ENCODE peak calls at places on chromosomes 13 and 19, in eight cellular contexts. K is SK-N-SH, Y is PC-3, Q is GM23248, N is HCT116, B is hepatocyte, D is MM.1S, Z is GM23338. A is an unnamed sample. For H3K4me1, the result is how much of the 10 kb centered on the place peaks cover.

GRCh38 chr19:45770192-45771101 is 1.4 kb upstream of the SIX5 start:
- DNase-seq in Q (peak), B (peak), N (peak), Z (peak), D (peak), K (peak), Y (peak), A (peak)

GRCh38 chr19:38392707-38393308 is 4.3 kb downstream of the SPRED3 start:
- DNase-seq in D (no peak), B (peak), Q (peak), Z (no peak), K (no peak), Y (peak), N (no peak), A (no peak)

GRCh38 chr19:13262450-13262849 is 112.2 kb downstream of the IER2 start:
- DNase-seq in D (peak), B (peak), Y (peak), Z (peak), N (no peak), Q (peak), K (peak), A (peak)

GRCh38 chr19:36140289-36141038 is 598 bp downstream of the CAPNS1 start:
- DNase-seq in Z (peak), K (peak), D (peak), N (no peak), Q (peak), Y (peak), B (peak), A (peak)

GRCh38 chr19:784541-784940 is 12.7 kb upstream of the PTBP1 start:
- DNase-seq in B (peak), Q (no peak), D (no peak), Y (no peak), N (no peak), Z (peak), K (no peak), A (no peak)

GRCh38 chr19:55552620-55553019 is 7.3 kb upstream of the SBK3 start:
- DNase-seq in B (peak), D (peak), K (no peak), Y (no peak), Z (no peak), N (no peak), Q (peak), A (no peak)

GRCh38 chr13:113759525-113760137 is 605 bp downstream of the TMEM255B start:
- DNase-seq in Z (peak), Q (peak), B (no peak), D (no peak), K (peak), Y (peak), N (no peak), A (peak)

GRCh38 chr19:2087621-2088100 is 8.5 kb downstream of the MOB3A start:
- DNase-seq in D (peak), Y (no peak), K (peak), Q (no peak), B (no peak), N (no peak), Z (no peak), A (no peak)

GRCh38 chr19:49261602-49262001 is 63.4 kb downstream of the SLC6A16 start:
- DNase-seq in N (no peak), K (no peak), Y (no peak), Q (no peak), B (no peak), D (no peak), Z (no peak), A (no peak)

GRCh38 chr13:32228330-32229041 is 86.7 kb downstream of the ZAR1L start:
- DNase-seq in K (no peak), Z (peak), B (no peak), Y (peak), D (no peak), Q (peak), N (peak), A (no peak)

GRCh38 chr13:75739244-75739868 is 103.2 kb downstream of the LMO7 start:
- DNase-seq in Y (no peak), B (no peak), K (no peak), Z (no peak), Q (peak), D (no peak), N (no peak), A (no peak)

GRCh38 chr19:19630062-19630414 is 2.0 kb upstream of the LPAR2 start:
- DNase-seq in Q (no peak), Y (no peak), K (no peak), Z (no peak), B (no peak), N (no peak), D (no peak), A (no peak)

GRCh38 chr13:59038824-59039223 is 1124.9 kb downstream of the DIAPH3 start:
- DNase-seq in D (no peak), N (no peak), Y (peak), B (peak), Z (no peak), Q (no peak), K (no peak), A (no peak)

GRCh38 chr19:8681345-8682021 is 17.1 kb downstream of the ACTL9 start:
- DNase-seq in K (no peak), Y (peak), D (no peak), Q (peak), N (no peak), B (no peak), Z (no peak), A (no peak)

GRCh38 chr19:15466851-15467733 is 2.7 kb upstream of the RASAL3 start:
- DNase-seq in Z (no peak), Y (peak), K (no peak), N (no peak), B (no peak), D (peak), Q (peak), A (no peak)

GRCh38 chr19:46761418-46761831 is 15.2 kb upstream of the STRN4 start:
- DNase-seq in B (no peak), D (no peak), Y (no peak), N (no peak), K (no peak), Z (no peak), Q (peak), A (no peak)

GRCh38 chr19:42255766-42256750 is 1.1 kb upstream of the ERF start:
- DNase-seq in N (no peak), Z (peak), B (peak), D (peak), Q (peak), K (peak), Y (peak), A (peak)

GRCh38 chr19:46481187-46481586 is 9.8 kb upstream of the PNMA8A start:
- DNase-seq in Q (peak), Y (no peak), K (no peak), B (no peak), Z (no peak), D (no peak), N (no peak), A (no peak)

GRCh38 chr13:39600766-39601165 is 2.2 kb downstream of the LHFPL6 start:
- DNase-seq in K (no peak), N (no peak), Q (peak), Z (peak), D (no peak), B (no peak), Y (no peak), A (peak)

GRCh38 chr13:52879950-52880650 is 31.7 kb upstream of the PCDH8 start:
- DNase-seq in Y (no peak), K (no peak), Z (peak), D (no peak), Q (no peak), B (peak), N (no peak), A (peak)

GRCh38 chr19:3623716-3624115 is 2.9 kb downstream of the CACTIN start:
- DNase-seq in D (no peak), Y (no peak), K (no peak), Q (no peak), N (no peak), Z (no peak), B (no peak), A (no peak)

GRCh38 chr13:34555988-34556387 is 386.1 kb upstream of the NBEA start:
- DNase-seq in K (no peak), D (no peak), B (peak), Z (no peak), Q (no peak), N (no peak), Y (no peak), A (peak)
- H3K4me1 ChIP-seq in K (under half), D (under half), B (under half), Z (under half), Q (under half), N (under half), Y (under half), A (under half)

GRCh38 chr13:86397640-86398039 is 598.4 kb upstream of the SLITRK6 start:
- DNase-seq in B (no peak), Q (no peak), Y (no peak), Z (no peak), K (no peak), D (no peak), N (no peak), A (no peak)

GRCh38 chr13:86399572-86399971 is 600.4 kb upstream of the SLITRK6 start:
- DNase-seq in K (no peak), N (no peak), Y (no peak), D (no peak), Z (no peak), Q (no peak), B (no peak), A (no peak)

GRCh38 chr13:86403213-86403612 is 604.0 kb upstream of the SLITRK6 start:
- DNase-seq in B (no peak), Y (no peak), K (no peak), D (no peak), N (no peak), Z (no peak), Q (no peak), A (no peak)

GRCh38 chr13:86402500-86402899 is 603.3 kb upstream of the SLITRK6 start:
- DNase-seq in B (no peak), Q (no peak), Z (no peak), K (no peak), D (peak), N (no peak), Y (no peak), A (no peak)
- H3K4me2 ChIP-seq in B (no peak), Q (no peak), Z (no peak), K (no peak), D (peak), N (no peak), Y (no peak), A (no peak)

DNA sequence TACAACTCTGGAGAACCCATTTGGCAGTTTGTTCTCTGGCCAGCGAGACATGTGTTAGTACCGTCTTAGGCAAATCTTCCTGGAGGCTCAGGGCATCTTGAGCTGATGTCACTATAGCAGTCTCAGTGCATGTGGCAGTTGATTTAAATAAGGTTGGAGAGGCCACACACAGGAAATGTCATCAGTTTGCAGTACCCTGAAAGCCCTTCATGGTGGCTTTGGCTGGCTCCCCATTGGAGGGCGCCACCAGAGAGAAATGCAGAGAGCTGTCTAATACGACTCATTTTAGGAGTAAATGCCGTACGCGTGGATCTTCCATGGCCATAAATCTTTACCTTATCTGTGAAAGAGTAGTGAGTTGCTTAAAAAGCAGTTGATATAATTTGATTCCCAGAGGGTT is 163.1 kb downstream of the STK24 start:
- DNase-seq in N (no peak), B (no peak), D (no peak), Q (no peak), K (no peak), Y (no peak), Z (peak), A (no peak)
- TF ChIP-seq EZH2phosphoT487 in N (no peak), B (no peak), D (no peak), Q (no peak), K (no peak), Y (no peak), Z (no peak), A (no peak)

DNA sequence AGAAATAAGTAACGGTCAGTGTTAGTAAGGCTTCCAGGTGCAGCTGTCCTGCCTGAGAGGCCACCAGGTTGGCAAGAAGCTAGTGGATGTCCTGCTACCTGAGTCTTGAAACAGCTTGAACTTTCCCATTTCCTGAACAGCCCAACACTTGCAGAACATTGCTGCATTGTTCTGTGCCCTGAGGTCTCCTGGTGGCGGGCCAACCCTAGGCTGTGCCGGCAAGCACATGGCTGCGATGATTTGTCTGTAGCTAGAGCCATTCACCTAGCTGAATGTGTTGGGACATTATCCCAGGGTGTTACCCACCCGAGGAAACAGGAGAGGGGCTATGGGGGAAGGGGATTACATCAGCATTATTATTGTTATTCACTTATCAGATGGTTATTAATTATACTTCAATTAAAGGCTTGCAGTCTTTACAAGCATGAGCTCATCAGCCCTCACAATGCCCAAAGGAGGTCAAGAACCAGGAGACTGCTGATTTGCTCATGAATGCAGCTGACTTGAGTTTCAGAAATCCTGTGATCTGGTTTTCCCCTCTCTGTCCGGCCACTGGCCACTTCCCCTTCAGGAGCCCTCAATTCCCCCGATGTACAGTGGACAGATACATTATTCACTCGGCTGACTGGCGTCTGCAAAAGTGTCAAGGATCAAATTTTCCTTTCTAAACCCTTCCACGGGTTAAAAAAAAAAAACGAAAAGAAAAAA is 187.6 kb upstream of the TSC22D1 start:
- DNase-seq in D (no peak), Z (no peak), N (no peak), Y (no peak), Q (no peak), B (no peak), K (no peak), A (no peak)
- H3K4me1 ChIP-seq in D (under half), Z (under half), N (under half), Y (under half), Q (under half), B (under half), K (under half), A (under half)

DNA sequence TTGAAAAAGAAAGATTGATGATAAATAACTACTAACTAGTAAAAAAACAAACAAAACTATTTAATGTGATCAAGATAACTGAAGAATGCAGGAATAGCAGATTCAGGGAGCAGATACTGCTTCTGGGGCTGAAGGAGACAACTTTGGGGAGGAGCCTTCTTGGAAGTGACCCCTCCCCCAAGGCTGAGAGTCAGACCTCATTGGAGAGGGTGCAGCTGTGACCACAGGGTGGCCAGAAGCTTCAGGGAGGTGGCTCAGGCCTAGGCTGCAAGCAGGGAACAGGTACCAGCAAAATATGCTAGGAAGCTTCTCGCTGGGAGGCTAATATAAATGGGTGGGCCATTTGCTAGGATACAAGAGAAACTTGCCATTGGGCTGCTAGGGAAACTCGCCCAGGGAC is 149.9 kb downstream of the MYO16 start:
- DNase-seq in B (no peak), D (no peak), N (no peak), K (no peak), Z (peak), Q (no peak), Y (no peak), A (no peak)
- H3K4me2 ChIP-seq in B (no peak), D (no peak), N (no peak), K (no peak), Z (no peak), Q (no peak), Y (no peak), A (no peak)

DNA sequence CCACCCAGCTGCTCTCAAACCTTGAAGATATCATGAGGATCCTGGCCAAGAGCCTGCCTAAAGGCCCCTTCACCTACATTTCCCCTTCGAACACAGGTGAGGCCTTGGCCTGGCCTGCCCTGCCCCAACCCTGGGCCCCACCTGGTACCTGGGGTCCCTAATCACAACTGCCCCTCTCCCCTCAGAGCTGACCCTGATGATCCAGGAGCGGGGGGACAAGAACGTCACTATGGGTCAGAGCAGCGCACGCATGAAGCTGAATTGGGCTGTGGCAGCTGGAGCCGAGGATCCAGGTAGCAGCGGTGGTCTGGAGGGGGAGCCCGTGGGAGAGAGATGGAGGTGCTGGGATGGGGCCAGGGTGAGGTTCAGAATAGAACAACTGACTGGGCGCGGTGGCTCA is 17.7 kb downstream of the DDX39A start:
- DNase-seq in Z (no peak), N (no peak), Q (no peak), K (no peak), B (no peak), D (no peak), Y (no peak), A (no peak)
- TF ChIP-seq EZH2phosphoT487 in Z (no peak), N (no peak), Q (no peak), K (no peak), B (no peak), D (no peak), Y (no peak), A (no peak)

GRCh38 chr13:44407379-44407778 is 33.8 kb downstream of the SERP2 start:
- DNase-seq in Y (no peak), Q (no peak), Z (peak), D (no peak), B (no peak), N (no peak), K (no peak), A (no peak)
- H3K4me1 ChIP-seq in Y (under half), Q (under half), Z (half or more), D (under half), B (under half), N (under half), K (under half), A (under half)

GRCh38 chr13:20016649-20017364 is 58.3 kb downstream of the ZMYM2 start:
- DNase-seq in K (no peak), D (no peak), B (no peak), N (no peak), Y (no peak), Z (peak), Q (no peak), A (no peak)

GRCh38 chr13:20019033-20019432 is 60.5 kb downstream of the ZMYM2 start:
- DNase-seq in Q (no peak), Z (no peak), Y (no peak), N (no peak), K (no peak), B (no peak), D (no peak), A (no peak)

GRCh38 chr13:20017365-20017711 is 58.8 kb downstream of the ZMYM2 start:
- DNase-seq in N (no peak), Y (no peak), B (no peak), D (no peak), K (no peak), Q (no peak), Z (no peak), A (no peak)

DNA sequence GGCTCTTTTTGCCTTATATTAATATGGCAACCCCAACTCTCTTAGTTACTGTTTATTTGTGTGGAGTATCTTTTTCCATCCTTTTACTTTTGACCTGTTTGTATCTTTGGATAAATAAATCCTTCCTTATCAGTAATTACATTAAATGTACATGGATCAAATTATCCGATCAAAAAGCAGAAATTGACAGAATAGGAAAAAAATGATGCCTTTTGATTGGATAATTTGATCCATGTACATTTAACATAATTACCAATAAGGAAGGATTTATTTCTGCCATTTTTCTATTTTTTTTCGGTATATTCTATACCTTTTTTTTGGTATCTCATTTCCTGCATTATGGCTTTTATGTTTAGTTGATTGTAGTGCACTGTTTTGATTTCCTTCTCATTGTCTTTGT is 57.2 kb downstream of the ZMYM2 start:
- DNase-seq in D (no peak), B (no peak), Z (no peak), Y (no peak), N (no peak), K (no peak), Q (no peak), A (no peak)
- H3K4me2 ChIP-seq in D (no peak), B (no peak), Z (no peak), Y (no peak), N (no peak), K (no peak), Q (no peak), A (no peak)

DNA sequence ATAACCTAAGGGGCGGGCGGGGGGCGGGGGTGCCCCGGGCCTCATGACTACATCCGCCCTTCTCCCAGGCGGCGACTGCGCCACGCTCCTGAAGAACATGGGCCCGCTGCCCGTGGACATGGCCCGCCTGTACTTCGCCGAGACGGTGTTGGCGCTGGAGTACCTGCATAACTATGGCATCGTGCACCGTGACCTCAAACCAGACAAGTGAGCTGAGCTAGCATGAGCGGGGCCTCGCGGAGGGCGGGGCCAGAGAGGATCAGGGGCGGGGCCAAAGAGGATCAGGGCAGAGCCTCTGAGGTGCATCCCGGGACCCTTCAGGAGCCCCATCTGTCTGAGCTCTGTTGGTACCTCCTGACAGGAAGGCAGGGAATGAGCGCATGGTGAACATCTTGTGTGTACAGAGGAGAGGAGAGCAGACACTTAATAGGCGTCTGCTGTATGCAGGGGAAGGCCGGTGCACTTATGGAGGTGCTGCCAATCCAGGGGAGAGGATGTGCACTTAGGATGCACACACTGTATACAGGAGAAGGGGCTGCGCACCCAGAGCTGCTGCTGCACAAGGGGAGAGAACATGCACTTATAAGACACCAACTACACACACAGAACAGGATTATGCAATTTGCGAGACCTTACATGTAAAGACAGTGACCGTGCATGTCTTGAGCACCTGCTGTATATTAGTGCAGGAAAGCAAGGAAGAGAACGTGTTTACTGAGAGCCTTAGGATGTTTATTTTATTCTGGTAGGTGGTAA is 20.9 kb upstream of the PIK3R2 start:
- DNase-seq in N (no peak), Q (no peak), Y (no peak), D (no peak), B (no peak), Z (peak), K (no peak), A (peak)
- TF ChIP-seq EZH2phosphoT487 in N (no peak), Q (no peak), Y (no peak), D (no peak), B (no peak), Z (no peak), K (no peak), A (no peak)

A was measured in neural progenitor cell.